ENCODE peak calls at places on chromosomes 4 and X, in seven cellular contexts. S, U, I, T, L, A and M are unnamed samples.
A peak's percentile ranks its signal among the peaks of the same experiment; 100 is the strongest.

GRCh38 chr4:63937961-63938360 is 471.3 kb downstream of the TECRL start:
- ATAC-seq in S (peak; percentile 48), U (peak; percentile 87), I (no peak), T (peak; percentile 91), L (peak; percentile 92), A (no peak), M (peak; percentile 70)

GRCh38 chr4:175091649-175092048 is 173.5 kb downstream of the ADAM29 start:
- ATAC-seq in S (no peak), U (no peak), I (no peak), T (no peak), L (no peak), A (no peak), M (no peak)

GRCh38 chr4:26144526-26145167 is 176.2 kb upstream of the RBPJ start:
- ATAC-seq in S (no peak), U (no peak), I (no peak), T (no peak), L (no peak), A (no peak), M (no peak)

GRCh38 chrX:9171841-9172240 is 137.9 kb upstream of the FAM9B start:
- ATAC-seq in S (no peak), U (no peak), I (no peak), T (no peak), L (peak; percentile 96), A (no peak), M (no peak)

GRCh38 chrX:154596290-154596929 is 11.5 kb downstream of the CTAG1A start:
- ATAC-seq in S (peak; percentile 72), U (no peak), I (no peak), T (no peak), L (peak; percentile 66), A (peak; percentile 89), M (no peak)

GRCh38 chr4:13919021-13919441 is 291.5 kb upstream of the BOD1L1 start:
- ATAC-seq in S (no peak), U (peak; percentile 49), I (no peak), T (peak; percentile 71), L (no peak), A (no peak), M (no peak)

GRCh38 chr4:65670331-65671031 is at the start of gene EPHA5:
- ATAC-seq in S (peak; percentile 89), U (peak; percentile 89), I (no peak), T (peak; percentile 88), L (peak; percentile 80), A (peak; percentile 95), M (peak; percentile 80)

GRCh38 chr4:148007303-148007702 is 275.4 kb downstream of the ARHGAP10 start:
- ATAC-seq in S (peak; percentile 73), U (peak; percentile 97), I (no peak), T (peak; percentile 84), L (peak; percentile 96), A (no peak), M (peak; percentile 88)

GRCh38 chrX:19836337-19836736 is 51.1 kb downstream of the SH3KBP1 start:
- ATAC-seq in S (no peak), U (no peak), I (no peak), T (no peak), L (no peak), A (no peak), M (no peak)

GRCh38 chr4:25875281-25875745 is 12.5 kb upstream of the SEL1L3 start:
- ATAC-seq in S (no peak), U (no peak), I (no peak), T (no peak), L (no peak), A (no peak), M (no peak)

GRCh38 chrX:131778269-131779218 is 234.7 kb downstream of the OR13H1 start:
- ATAC-seq in S (peak; percentile 94), U (peak; percentile 92), I (no peak), T (no peak), L (no peak), A (no peak), M (peak; percentile 75)

GRCh38 chr4:107453987-107454386 is 266.0 kb downstream of the PAPSS1 start:
- ATAC-seq in S (no peak), U (no peak), I (no peak), T (no peak), L (no peak), A (no peak), M (no peak)

GRCh38 chrX:106171293-106171692 is 3.2 kb downstream of the PWWP3B start:
- ATAC-seq in S (no peak), U (no peak), I (no peak), T (no peak), L (no peak), A (no peak), M (no peak)

GRCh38 chr4:7355795-7356194 is 78.9 kb downstream of the PSAPL1 start:
- ATAC-seq in S (no peak), U (no peak), I (no peak), T (no peak), L (no peak), A (no peak), M (no peak)

GRCh38 chrX:68832101-68832416 is 3.2 kb downstream of the EFNB1 start:
- ATAC-seq in S (no peak), U (peak; percentile 22), I (no peak), T (peak; percentile 55), L (peak; percentile 31), A (no peak), M (no peak)

GRCh38 chrX:16700734-16701133 is 11.7 kb downstream of the CTPS2 start:
- ATAC-seq in S (no peak), U (no peak), I (no peak), T (no peak), L (no peak), A (no peak), M (no peak)

GRCh38 chr4:162408309-162408708 is 244.5 kb upstream of the FSTL5 start:
- ATAC-seq in S (peak; percentile 14), U (peak; percentile 51), I (no peak), T (peak; percentile 36), L (no peak), A (no peak), M (peak; percentile 25)

GRCh38 chr4:176902710-176903323 is 110.1 kb upstream of the VEGFC start:
- ATAC-seq in S (no peak), U (no peak), I (no peak), T (no peak), L (peak; percentile 69), A (peak; percentile 88), M (no peak)

GRCh38 chr4:123415977-123416376 is 19.4 kb downstream of the SPRY1 start:
- ATAC-seq in S (peak; percentile 58), U (no peak), I (peak; percentile 44), T (peak; percentile 62), L (peak; percentile 69), A (peak; percentile 95), M (no peak)

GRCh38 chr4:156475322-156475721 is 496.3 kb downstream of the PDGFC start:
- ATAC-seq in S (peak; percentile 85), U (peak; percentile 65), I (no peak), T (peak; percentile 83), L (peak; percentile 60), A (no peak), M (no peak)

GRCh38 chr4:56051710-56052075 is 102.9 kb downstream of the CEP135 start:
- ATAC-seq in S (no peak), U (no peak), I (no peak), T (no peak), L (no peak), A (no peak), M (no peak)

GRCh38 chrX:126237524-126237923 is 71.4 kb upstream of the DCAF12L2 start:
- ATAC-seq in S (peak; percentile 12), U (no peak), I (no peak), T (no peak), L (no peak), A (no peak), M (peak; percentile 31)

GRCh38 chrX:39201305-39201990 is 400.2 kb downstream of the MID1IP1 start:
- ATAC-seq in S (no peak), U (no peak), I (peak; percentile 52), T (no peak), L (no peak), A (peak; percentile 50), M (no peak)

GRCh38 chrX:3184176-3184930 is 143.1 kb downstream of the ARSF start:
- ATAC-seq in S (no peak), U (peak; percentile 81), I (no peak), T (peak; percentile 84), L (no peak), A (no peak), M (peak; percentile 84)
- H3K27ac ChIP-seq in S (no peak overlapping the region), U (peak overlapping the region; percentile 44), I (no peak overlapping the region), T (no peak overlapping the region), L (no peak overlapping the region), A (no peak overlapping the region), M (peak overlapping the region; percentile 47)

GRCh38 chr4:143517764-143518163 is 4.3 kb downstream of the SMARCA5 start:
- ATAC-seq in S (no peak), U (no peak), I (no peak), T (no peak), L (no peak), A (no peak), M (no peak)
- H3K27ac ChIP-seq in S (peak overlapping the region; percentile 19), U (no peak overlapping the region), I (no peak overlapping the region), T (no peak overlapping the region), L (no peak overlapping the region), A (no peak overlapping the region), M (peak overlapping the region; percentile 29)

GRCh38 chr4:3315566-3315965 is 22.7 kb downstream of the RGS12 start:
- ATAC-seq in S (no peak), U (no peak), I (no peak), T (no peak), L (no peak), A (no peak), M (no peak)

GRCh38 chr4:3316146-3316545 is 23.3 kb downstream of the RGS12 start:
- ATAC-seq in S (no peak), U (no peak), I (no peak), T (no peak), L (no peak), A (no peak), M (no peak)

GRCh38 chr4:3318561-3319021 is 25.8 kb downstream of the RGS12 start:
- ATAC-seq in S (no peak), U (no peak), I (no peak), T (no peak), L (no peak), A (no peak), M (no peak)

GRCh38 chr4:3317656-3318211 is 24.9 kb downstream of the RGS12 start:
- ATAC-seq in S (no peak), U (no peak), I (no peak), T (no peak), L (no peak), A (no peak), M (no peak)

DNA sequence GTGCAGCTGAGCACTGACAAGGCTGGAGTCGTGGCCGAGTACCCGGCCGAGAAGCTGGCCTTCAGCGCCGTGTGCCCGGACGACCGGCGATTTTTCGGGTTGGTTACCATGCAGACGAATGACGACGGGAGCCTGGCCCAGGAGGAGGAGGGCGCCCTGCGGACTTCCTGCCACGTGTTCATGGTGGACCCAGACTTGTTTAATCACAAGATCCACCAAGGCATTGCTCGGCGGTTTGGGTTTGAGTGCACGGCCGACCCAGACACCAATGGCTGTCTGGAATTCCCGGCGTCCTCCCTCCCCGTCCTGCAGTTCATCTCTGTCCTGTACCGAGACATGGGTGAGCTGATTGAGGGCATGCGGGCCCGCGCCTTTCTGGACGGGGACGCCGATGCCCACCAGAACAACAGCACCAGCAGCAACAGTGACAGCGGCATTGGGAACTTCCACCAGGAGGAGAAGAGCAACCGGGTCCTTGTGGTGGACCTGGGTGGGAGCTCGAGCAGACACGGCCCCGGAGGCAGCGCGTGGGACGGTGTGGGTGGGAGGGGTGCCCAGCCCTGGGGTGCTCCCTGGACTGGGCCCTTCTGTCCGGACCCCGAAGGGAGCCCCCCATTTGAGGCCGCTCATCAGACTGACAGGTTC is 24.3 kb downstream of the RGS12 start:
- ATAC-seq in S (no peak), U (no peak), I (no peak), T (no peak), L (no peak), A (no peak), M (no peak)
- H3K27ac ChIP-seq in S (no peak overlapping the region), U (no peak overlapping the region), I (no peak overlapping the region), T (no peak overlapping the region), L (no peak overlapping the region), A (no peak overlapping the region), M (no peak overlapping the region)

GRCh38 chrX:119682019-119682989 is 10.7 kb downstream of the SEPTIN6 start:
- ATAC-seq in S (no peak), U (no peak), I (peak; percentile 55), T (no peak), L (no peak), A (peak; percentile 70), M (no peak)
- H3K27ac ChIP-seq in S (no peak overlapping the region), U (peak overlapping the region; percentile 89), I (peak overlapping the region; percentile 89), T (peak overlapping the region; percentile 43), L (no peak overlapping the region), A (peak overlapping the region; percentile 99), M (no peak overlapping the region)